ENCODE peak calls at places on chromosome 10, in seven cellular contexts. H is tibial artery, M is AG09309, A is H9, N is dorsolateral prefrontal cortex, G is BJ, B is AG04450. Y is an unnamed sample.

GRCh38 chr10:125102216-125102615 is 58.1 kb downstream of the CTBP2 start:
- DNase-seq in H (peak), M (peak), A (no peak), N (no peak), G (no peak), B (peak), Y (peak)

GRCh38 chr10:14358886-14359573 is 28.3 kb upstream of the FRMD4A start:
- DNase-seq in H (no peak), M (no peak), A (no peak), N (no peak), G (no peak), B (no peak), Y (peak)

GRCh38 chr10:1368772-1369171 is 312.6 kb downstream of the WDR37 start:
- DNase-seq in H (no peak), M (no peak), A (peak), N (peak), G (no peak), B (no peak), Y (peak)

GRCh38 chr10:72276013-72276387 is 2.3 kb downstream of the DDIT4 start:
- DNase-seq in H (peak), M (no peak), A (no peak), N (no peak), G (no peak), B (no peak), Y (peak)

GRCh38 chr10:7243139-7243538 is 167.7 kb downstream of the SFMBT2 start:
- DNase-seq in H (no peak), M (no peak), A (no peak), N (no peak), G (no peak), B (no peak), Y (no peak)

GRCh38 chr10:101694674-101695403 is at the start of gene FBXW4:
- DNase-seq in H (peak), M (no peak), A (peak), N (peak), G (no peak), B (no peak), Y (peak)

GRCh38 chr10:70296406-70296899 is 12.6 kb upstream of the NPFFR1 start:
- DNase-seq in H (peak), M (peak), A (peak), N (no peak), G (peak), B (peak), Y (peak)

GRCh38 chr10:1380075-1380793 is 324.0 kb downstream of the WDR37 start:
- DNase-seq in H (peak), M (no peak), A (peak), N (no peak), G (no peak), B (no peak), Y (no peak)

GRCh38 chr10:62437696-62438095 is 63.5 kb downstream of the ZNF365 start:
- DNase-seq in H (no peak), M (peak), A (no peak), N (no peak), G (peak), B (no peak), Y (peak)

GRCh38 chr10:88194041-88194887 is 330.8 kb downstream of the PTEN start:
- DNase-seq in H (no peak), M (no peak), A (no peak), N (no peak), G (no peak), B (no peak), Y (peak)

GRCh38 chr10:5665380-5666323 is 743 bp downstream of the ASB13 start:
- DNase-seq in H (no peak), M (no peak), A (no peak), N (peak), G (no peak), B (no peak), Y (peak)

GRCh38 chr10:16910795-16911164 is 93.6 kb upstream of the RSU1 start:
- DNase-seq in H (no peak), M (no peak), A (no peak), N (no peak), G (no peak), B (no peak), Y (no peak)

GRCh38 chr10:14240253-14241189 is 90.2 kb downstream of the FRMD4A start:
- DNase-seq in H (no peak), M (no peak), A (peak), N (peak), G (no peak), B (no peak), Y (no peak)

GRCh38 chr10:25678666-25679065 is 255.4 kb upstream of the MYO3A start:
- DNase-seq in H (no peak), M (no peak), A (no peak), N (no peak), G (no peak), B (no peak), Y (no peak)

GRCh38 chr10:51950996-51951392 is 251.6 kb upstream of the CSTF2T start:
- DNase-seq in H (no peak), M (no peak), A (no peak), N (no peak), G (no peak), B (no peak), Y (no peak)

GRCh38 chr10:132846631-132847415 is 60.9 kb upstream of the NKX6-2 start:
- DNase-seq in H (peak), M (no peak), A (peak), N (no peak), G (no peak), B (no peak), Y (no peak)

GRCh38 chr10:104406715-104407517 is 53.3 kb downstream of the CFAP58 start:
- DNase-seq in H (no peak), M (peak), A (no peak), N (no peak), G (peak), B (peak), Y (peak)

GRCh38 chr10:6722616-6723004 is 142.5 kb upstream of the PRKCQ start:
- DNase-seq in H (no peak), M (no peak), A (no peak), N (no peak), G (no peak), B (no peak), Y (peak)

GRCh38 chr10:131027256-131027655 is 284.3 kb downstream of the TCERG1L start:
- DNase-seq in H (peak), M (no peak), A (no peak), N (no peak), G (no peak), B (no peak), Y (no peak)

GRCh38 chr10:14450041-14450491 is 119.3 kb upstream of the FRMD4A start:
- DNase-seq in H (no peak), M (peak), A (no peak), N (no peak), G (no peak), B (no peak), Y (no peak)

GRCh38 chr10:74898201-74898976 is 72.0 kb downstream of the KAT6B start:
- DNase-seq in H (no peak), M (no peak), A (no peak), N (no peak), G (no peak), B (no peak), Y (no peak)

GRCh38 chr10:61898435-61898778 is 3.1 kb upstream of the ARID5B start:
- DNase-seq in H (no peak), M (no peak), A (no peak), N (no peak), G (no peak), B (no peak), Y (no peak)

GRCh38 chr10:79048639-79049550 is 19.9 kb upstream of the ZMIZ1 start:
- DNase-seq in H (peak), M (no peak), A (no peak), N (no peak), G (no peak), B (no peak), Y (no peak)

GRCh38 chr10:84540022-84540616 is 211.7 kb downstream of the CCSER2 start:
- DNase-seq in H (no peak), M (peak), A (no peak), N (no peak), G (peak), B (peak), Y (peak)

GRCh38 chr10:103479135-103479534 is at the start of gene CALHM3:
- DNase-seq in H (no peak), M (no peak), A (no peak), N (no peak), G (no peak), B (no peak), Y (peak)

DNA sequence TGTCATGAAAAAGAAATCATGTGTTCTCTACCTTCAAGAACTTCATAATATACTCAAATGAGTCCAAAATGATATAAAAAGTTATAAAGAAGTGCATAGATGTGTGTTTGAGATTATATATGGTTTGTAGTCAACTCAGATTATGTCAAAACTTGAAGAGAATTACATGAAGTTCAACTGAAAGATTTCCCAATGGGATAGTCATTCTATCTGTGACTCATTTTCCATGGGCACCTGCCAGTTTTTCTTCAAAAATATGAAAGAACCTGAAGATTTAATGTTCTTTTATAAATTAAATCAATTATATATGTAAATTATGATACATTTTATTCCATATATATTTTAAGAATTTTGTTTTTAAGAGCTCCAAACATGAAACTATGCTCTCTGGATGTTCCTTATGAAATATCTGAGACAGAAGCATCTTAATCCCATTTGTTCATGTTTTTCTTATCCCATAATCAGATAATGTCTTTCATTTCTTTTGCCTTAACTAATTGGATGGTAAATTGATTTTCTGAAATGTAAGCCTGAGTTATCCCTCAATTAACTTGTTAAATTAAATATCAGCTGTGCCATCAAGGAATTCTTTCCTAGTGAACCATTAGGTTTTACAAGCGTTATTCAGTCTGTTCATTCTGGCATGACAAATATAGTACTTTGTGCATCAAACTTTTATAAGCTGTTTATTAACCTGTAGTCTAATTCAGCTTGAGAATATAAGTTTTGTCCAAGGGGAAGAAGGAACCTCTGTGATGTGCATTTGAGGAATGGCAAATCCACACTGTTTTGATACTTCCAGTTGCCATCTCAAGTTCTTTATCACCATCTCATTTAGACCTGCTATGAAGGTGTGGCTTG is 387.0 kb downstream of the IPMK start:
- DNase-seq in H (no peak), M (no peak), A (no peak), N (no peak), G (no peak), B (no peak), Y (peak)
- TF ChIP-seq CTCF in H (no peak), M (no peak), A (no peak), N (no peak), G (no peak), B (no peak), Y (no peak)

DNA sequence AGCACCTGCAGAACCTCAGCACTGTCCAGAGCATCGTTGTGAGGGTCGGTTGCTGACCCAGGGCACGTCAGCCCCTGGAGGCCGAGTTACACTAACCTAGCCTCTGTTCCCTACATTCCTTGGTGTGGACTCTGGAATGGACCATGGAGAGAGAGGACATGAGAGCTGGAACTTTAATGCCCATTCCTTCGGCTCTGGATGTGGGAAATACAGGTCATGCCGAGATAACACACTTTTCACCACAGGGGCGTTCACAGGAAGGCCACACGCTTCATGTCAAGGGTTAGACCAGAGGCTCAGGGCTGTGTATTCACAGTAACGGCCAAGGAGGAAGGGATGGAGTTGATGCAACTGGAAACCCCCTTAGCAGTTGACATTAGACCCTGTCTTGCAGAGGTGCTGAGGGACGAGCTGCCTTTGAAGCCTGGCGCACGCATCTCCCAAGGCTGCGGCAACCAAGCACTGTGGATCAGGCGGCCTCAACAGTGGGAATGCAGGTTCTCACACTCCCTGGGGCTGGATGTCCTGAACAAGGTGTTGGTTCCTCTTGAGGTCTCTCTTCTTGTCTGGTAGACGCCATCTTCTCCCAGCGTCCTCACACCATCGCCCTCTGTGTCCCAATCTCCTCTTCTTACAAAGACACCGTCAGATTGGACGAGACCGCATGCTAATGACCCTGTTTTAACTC is 245.2 kb downstream of the KLF6 start:
- DNase-seq in H (no peak), M (no peak), A (no peak), N (no peak), G (no peak), B (no peak), Y (no peak)
- TF ChIP-seq CTCF in H (no peak), M (no peak), A (no peak), N (no peak), G (no peak), B (no peak), Y (no peak)

GRCh38 chr10:113922787-113923570 is 68.5 kb downstream of the NHLRC2 start:
- DNase-seq in H (no peak), M (no peak), A (peak), N (no peak), G (no peak), B (no peak), Y (no peak)
- TF ChIP-seq CTCF in H (no peak), M (no peak), A (peak), N (no peak), G (no peak), B (no peak), Y (no peak)

DNA sequence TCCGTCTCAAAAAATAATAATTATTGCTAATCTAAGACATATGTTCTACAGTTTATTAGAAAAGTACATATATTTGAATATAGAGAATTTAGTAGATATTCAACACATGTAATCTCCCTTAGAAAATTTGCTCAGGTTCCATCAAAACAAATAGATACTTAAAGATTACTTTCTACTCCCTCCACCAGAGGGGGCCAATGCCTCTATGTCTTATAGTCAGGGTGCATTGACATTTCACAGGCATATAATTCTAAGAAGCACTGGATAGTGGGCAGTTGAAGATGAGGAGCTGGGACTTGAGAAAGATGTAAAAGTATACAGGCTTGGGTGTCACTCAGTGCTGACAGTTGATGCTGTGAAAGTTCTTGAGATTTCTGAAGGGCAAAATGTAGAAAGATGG is 301.6 kb upstream of the HPS1 start:
- DNase-seq in H (no peak), M (no peak), A (peak), N (no peak), G (no peak), B (peak), Y (peak)
- TF ChIP-seq CTCF in H (peak), M (peak), A (peak), N (peak), G (peak), B (peak), Y (peak)

DNA sequence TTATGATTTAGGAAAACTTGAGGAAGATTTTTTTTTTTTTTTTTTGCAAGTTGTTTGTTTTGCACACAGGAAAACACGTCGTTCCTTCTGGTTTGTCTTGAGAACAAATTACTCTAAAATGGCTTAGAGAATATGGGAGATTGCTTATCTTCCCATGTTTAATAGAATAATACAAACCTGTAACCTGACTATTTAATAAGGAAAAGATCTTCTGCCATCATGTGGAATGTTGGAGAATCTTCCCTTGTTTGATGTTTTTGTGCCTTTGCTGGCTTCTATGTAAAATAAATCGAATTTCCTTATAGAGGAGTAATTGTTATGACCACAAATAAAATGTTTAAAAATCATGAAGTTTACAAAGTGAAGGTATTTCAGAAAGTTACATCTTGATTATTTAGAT is 818.8 kb downstream of the GATA3 start:
- DNase-seq in H (no peak), M (no peak), A (no peak), N (no peak), G (no peak), B (no peak), Y (peak)
- TF ChIP-seq CTCF in H (no peak), M (no peak), A (peak), N (peak), G (no peak), B (no peak), Y (peak)